ENCODE peak calls at places on chromosomes 7 and 10, in four cellular contexts. R, D, X and O are unnamed samples.

GRCh38 chr7:47258798-47259197 is 323.1 kb downstream of the TNS3 start:
- DNase-seq in D (no peak), R (no peak), X (no peak), O (no peak)

GRCh38 chr7:73890541-73891147 is 29.7 kb downstream of the TMEM270 start:
- DNase-seq in R (no peak), X (no peak), D (no peak), O (no peak)

GRCh38 chr7:129865093-129865931 is 87.4 kb downstream of the UBE2H start:
- DNase-seq in R (peak), X (peak), D (no peak), O (peak)

GRCh38 chr7:84218681-84219080 is 24.1 kb upstream of the SEMA3A start:
- DNase-seq in R (peak), X (peak), D (no peak), O (peak)

GRCh38 chr7:38839846-38840245 is 69.1 kb downstream of the VPS41 start:
- DNase-seq in X (no peak), R (no peak), D (no peak), O (no peak)

GRCh38 chr10:76150139-76150885 is 718.9 kb downstream of the LRMDA start:
- DNase-seq in X (no peak), R (no peak), D (no peak), O (peak)

GRCh38 chr7:44163591-44163990 is 22.5 kb upstream of the MYL7 start:
- DNase-seq in D (no peak), X (peak), R (no peak), O (peak)

GRCh38 chr10:120161116-120161515 is 268.6 kb downstream of the SEC23IP start:
- DNase-seq in X (no peak), D (no peak), R (no peak), O (no peak)

GRCh38 chr7:69422473-69423102 is 175.7 kb upstream of the AUTS2 start:
- DNase-seq in X (no peak), R (peak), D (no peak), O (no peak)

GRCh38 chr7:96244992-96245292 is 77.0 kb downstream of the SLC25A13 start:
- DNase-seq in D (no peak), X (no peak), R (no peak), O (no peak)

GRCh38 chr10:59387951-59388431 is 25.6 kb upstream of the FAM13C start:
- DNase-seq in X (peak), R (no peak), D (no peak), O (peak)

GRCh38 chr7:80916770-80917681 is 1.8 kb downstream of the SEMA3C start:
- DNase-seq in R (peak), X (peak), D (no peak), O (peak)

GRCh38 chr7:142832452-142832851 is 22.4 kb upstream of the EPHB6 start:
- DNase-seq in D (no peak), X (no peak), R (peak), O (peak)

GRCh38 chr10:71531485-71532446 is 135.0 kb downstream of the CDH23 start:
- DNase-seq in X (no peak), R (peak), D (no peak), O (no peak)

GRCh38 chr10:668786-669485 is 20.5 kb downstream of the DIP2C start:
- DNase-seq in R (no peak), D (no peak), X (no peak), O (no peak)

GRCh38 chr10:80487791-80488538 is 33.9 kb downstream of the TSPAN14 start:
- DNase-seq in X (no peak), D (no peak), R (no peak), O (no peak)

GRCh38 chr7:51327287-51327717 is 10.7 kb upstream of the COBL start:
- DNase-seq in X (no peak), R (no peak), D (no peak), O (no peak)

GRCh38 chr7:123201901-123202300 is 2.1 kb upstream of the SLC13A1 start:
- DNase-seq in R (no peak), X (no peak), D (no peak), O (no peak)

GRCh38 chr7:35645691-35646090 is 49.2 kb downstream of the HERPUD2 start:
- DNase-seq in R (no peak), D (no peak), X (no peak), O (no peak)

GRCh38 chr10:106711313-106711906 is 453.1 kb downstream of the SORCS1 start:
- DNase-seq in R (peak), X (peak), D (peak), O (no peak)

GRCh38 chr7:27174077-27175004 is at the start of gene HOXA10:
- DNase-seq in D (no peak), R (no peak), X (no peak), O (peak)

GRCh38 chr10:53260213-53260612 is 487.6 kb upstream of the MBL2 start:
- DNase-seq in R (no peak), D (no peak), X (no peak), O (no peak)

GRCh38 chr10:35912615-35913170 is 270.6 kb upstream of the FZD8 start:
- DNase-seq in R (no peak), X (peak), D (no peak), O (peak)

GRCh38 chr7:108618056-108618455 is 48.4 kb downstream of the DNAJB9 start:
- DNase-seq in R (no peak), X (no peak), D (no peak), O (no peak)

GRCh38 chr10:84996580-84996979 is 668.2 kb downstream of the CCSER2 start:
- DNase-seq in X (no peak), R (no peak), D (no peak), O (no peak)

GRCh38 chr7:134547738-134548054 is 1.2 kb upstream of the AKR1B15 start:
- DNase-seq in D (peak), R (no peak), X (peak), O (peak)

GRCh38 chr10:88810196-88810961 is 7.8 kb downstream of the LIPM start:
- DNase-seq in X (peak), R (peak), D (peak), O (peak)